ENCODE peak calls at places on chromosomes 3 and 15, in seven cellular contexts. L, H, X, W, P, C and D are unnamed samples. For H3K4me1, the result is how much of the 10 kb centered on the place peaks cover.

GRCh38 chr3:59885103-59885502 is 835.3 kb upstream of the CFAP20DC start:
- DNase-seq in L (no peak), W (no peak), H (no peak), X (no peak), P (no peak), C (no peak), D (no peak)

GRCh38 chr3:47884603-47885002 is 81.7 kb downstream of the DHX30 start:
- DNase-seq in H (no peak), X (no peak), L (no peak), W (no peak), C (peak), P (no peak), D (no peak)

GRCh38 chr3:168457973-168458539 is 362.3 kb upstream of the GOLIM4 start:
- DNase-seq in L (no peak), C (no peak), H (no peak), X (no peak), W (no peak), P (no peak), D (no peak)

GRCh38 chr3:177419904-177420601 is 222.8 kb upstream of the TBL1XR1 start:
- DNase-seq in H (peak), P (no peak), X (no peak), C (no peak), W (no peak), L (no peak), D (no peak)

GRCh38 chr3:190122198-190122771 is 1.6 kb upstream of the P3H2 start:
- DNase-seq in L (no peak), C (peak), H (peak), X (peak), W (no peak), P (no peak), D (peak)

GRCh38 chr3:53938645-53939044 is 47.0 kb upstream of the SELENOK start:
- DNase-seq in X (peak), C (peak), H (peak), L (peak), P (peak), W (peak), D (no peak)

GRCh38 chr15:99983894-99984293 is 250.7 kb upstream of the LYSMD4 start:
- DNase-seq in W (no peak), L (peak), H (no peak), C (no peak), P (peak), X (no peak), D (peak)

GRCh38 chr15:80643296-80643965 is 51.7 kb upstream of the ABHD17C start:
- DNase-seq in C (no peak), X (no peak), P (peak), W (no peak), L (no peak), H (no peak), D (no peak)

GRCh38 chr3:46666471-46666845 is 27.0 kb downstream of the ALS2CL start:
- DNase-seq in H (no peak), C (no peak), X (no peak), W (no peak), P (peak), L (peak), D (no peak)

GRCh38 chr3:52346623-52347530 is 30.8 kb downstream of the DNAH1 start:
- DNase-seq in L (no peak), W (no peak), H (no peak), P (no peak), C (no peak), X (peak), D (no peak)

GRCh38 chr15:84826369-84826823 is 9.2 kb downstream of the ALPK3 start:
- DNase-seq in L (peak), P (peak), X (no peak), C (peak), H (no peak), W (no peak), D (peak)

GRCh38 chr15:45456212-45457106 is 66.1 kb downstream of the SLC30A4 start:
- DNase-seq in P (no peak), X (peak), L (no peak), H (peak), C (peak), W (no peak), D (peak)

GRCh38 chr3:155556531-155556930 is 188.3 kb downstream of the PLCH1 start:
- DNase-seq in C (no peak), L (no peak), W (no peak), X (no peak), P (no peak), H (no peak), D (no peak)

GRCh38 chr15:59398220-59398619 is 25.5 kb upstream of the MYO1E start:
- DNase-seq in X (no peak), L (no peak), P (no peak), W (no peak), H (no peak), C (no peak), D (no peak)

GRCh38 chr15:68405426-68406250 is 26.3 kb downstream of the ITGA11 start:
- DNase-seq in P (peak), L (peak), W (no peak), X (no peak), C (no peak), H (no peak), D (no peak)

GRCh38 chr15:92846716-92847115 is 53.4 kb upstream of the CHD2 start:
- DNase-seq in X (peak), W (no peak), H (peak), P (no peak), C (no peak), L (no peak), D (no peak)

GRCh38 chr15:48242015-48242414 is 35.9 kb downstream of the SLC12A1 start:
- DNase-seq in P (no peak), X (no peak), C (no peak), W (no peak), H (no peak), L (no peak), D (no peak)

GRCh38 chr15:67176195-67176971 is 78.1 kb downstream of the AAGAB start:
- DNase-seq in X (no peak), H (peak), W (no peak), C (no peak), L (no peak), P (no peak), D (peak)

GRCh38 chr3:66153961-66154923 is 66.6 kb upstream of the SLC25A26 start:
- DNase-seq in W (no peak), X (peak), H (no peak), L (no peak), C (peak), P (no peak), D (no peak)

DNA sequence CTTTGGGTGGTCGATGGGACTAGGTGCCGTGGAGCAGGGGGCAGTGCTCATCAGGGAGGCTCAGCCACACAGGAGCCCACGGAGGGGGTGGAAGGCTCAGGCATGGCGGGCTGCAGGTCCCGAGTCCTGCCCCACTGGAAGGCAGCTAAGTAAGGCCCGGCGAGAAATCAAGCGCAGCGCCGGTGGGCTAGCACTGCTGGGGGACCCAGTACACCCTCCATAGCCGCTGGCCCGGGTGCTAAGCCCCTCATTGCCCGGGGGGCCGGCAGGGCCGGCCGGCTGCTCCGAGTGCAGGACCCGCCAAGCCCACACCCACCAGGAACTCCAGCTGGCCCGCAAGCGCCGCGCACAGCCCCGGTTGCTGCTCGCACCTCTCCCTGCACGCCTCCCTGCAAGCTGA is 19.1 kb downstream of the TP53BP1 start:
- DNase-seq in X (no peak), P (no peak), W (no peak), C (no peak), L (no peak), H (no peak), D (no peak)
- H3K4me2 ChIP-seq in X (no peak), P (no peak), W (no peak), C (no peak), L (no peak), H (no peak), D (no peak)

GRCh38 chr15:41968738-41969137 is 3.6 kb downstream of the EHD4 start:
- DNase-seq in H (no peak), L (no peak), X (no peak), W (no peak), C (no peak), P (no peak), D (no peak)
- H3K4me1 ChIP-seq in H (under half), L (under half), X (under half), W (under half), C (under half), P (under half), D (under half)

GRCh38 chr3:183862610-183863009 is 22.1 kb downstream of the PARL start:
- DNase-seq in C (no peak), W (no peak), P (no peak), H (no peak), X (no peak), L (no peak), D (no peak)
- H2AK5ac ChIP-seq in C (no peak), W (no peak), P (no peak), H (no peak), X (no peak), L (no peak), D (no peak)

GRCh38 chr3:71217640-71218222 is 365.8 kb downstream of the FOXP1 start:
- DNase-seq in H (no peak), P (no peak), X (no peak), L (no peak), W (no peak), C (peak), D (peak)

GRCh38 chr3:71215351-71215750 is 368.2 kb downstream of the FOXP1 start:
- DNase-seq in W (no peak), L (no peak), C (no peak), P (no peak), X (no peak), H (no peak), D (no peak)

GRCh38 chr3:71218508-71218907 is 365.0 kb downstream of the FOXP1 start:
- DNase-seq in W (no peak), L (no peak), P (no peak), H (no peak), X (no peak), C (no peak), D (no peak)

GRCh38 chr3:71214797-71215196 is 368.7 kb downstream of the FOXP1 start:
- DNase-seq in H (no peak), X (no peak), C (no peak), L (no peak), W (no peak), P (no peak), D (no peak)

GRCh38 chr3:71219744-71220638 is 363.5 kb downstream of the FOXP1 start:
- DNase-seq in P (no peak), W (no peak), X (no peak), L (no peak), C (no peak), H (no peak), D (no peak)
- H3K4me2 ChIP-seq in P (no peak), W (no peak), X (no peak), L (no peak), C (no peak), H (no peak), D (no peak)

GRCh38 chr3:152383136-152383606 is 114.4 kb downstream of the MBNL1 start:
- DNase-seq in L (no peak), H (no peak), X (no peak), C (no peak), W (no peak), P (no peak), D (no peak)
- H3K4me1 ChIP-seq in L (under half), H (under half), X (under half), C (under half), W (under half), P (under half), D (under half)

DNA sequence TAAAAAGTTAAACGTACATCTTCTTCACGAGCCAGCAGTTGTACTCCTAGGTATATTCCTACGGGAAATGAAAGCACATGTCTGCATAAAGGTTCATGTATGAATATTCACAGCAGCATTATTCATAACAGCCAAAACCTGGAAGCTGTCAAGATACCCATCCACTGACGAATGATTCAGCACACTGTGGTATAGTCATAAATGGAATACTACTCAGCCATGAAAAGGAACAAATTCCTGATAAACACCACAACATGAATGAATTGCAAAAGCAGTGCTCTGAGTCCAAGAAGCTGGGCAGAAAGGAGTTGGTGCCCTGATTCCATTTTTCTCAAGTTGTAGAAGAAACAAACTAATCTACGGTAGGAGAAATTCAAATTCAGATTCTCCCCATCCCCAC is 3.9 kb downstream of the TMEM43 start:
- DNase-seq in W (no peak), L (no peak), H (no peak), X (no peak), C (no peak), P (no peak), D (no peak)
- H2AK5ac ChIP-seq in W (no peak), L (no peak), H (no peak), X (no peak), C (no peak), P (no peak), D (no peak)

DNA sequence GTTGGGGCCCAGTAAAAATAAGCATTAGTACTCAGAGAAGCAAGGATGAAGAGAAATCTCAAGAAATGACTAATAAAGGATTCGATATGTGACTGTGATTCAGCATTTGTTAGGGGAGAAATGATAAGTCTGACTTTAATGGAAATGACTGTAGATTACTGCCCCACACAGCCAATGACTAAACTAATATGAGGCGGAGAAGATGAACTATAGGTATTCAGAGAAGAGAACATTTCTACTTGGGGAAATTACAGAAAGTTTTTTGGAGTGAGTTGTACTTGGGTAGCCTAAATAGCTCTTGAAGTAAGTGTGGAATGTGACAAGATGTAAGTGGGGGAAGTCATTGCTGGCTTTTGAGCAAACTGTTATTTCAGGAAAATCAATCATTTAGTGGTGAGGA is 380.0 kb downstream of the PDCD6IP start:
- DNase-seq in H (peak), W (no peak), C (peak), X (peak), P (no peak), L (no peak), D (no peak)
- H3K4me2 ChIP-seq in H (no peak), W (no peak), C (no peak), X (no peak), P (no peak), L (no peak), D (no peak)

GRCh38 chr15:55279100-55279745 is 10.4 kb downstream of the RAB27A start:
- DNase-seq in X (no peak), P (no peak), C (no peak), W (no peak), L (no peak), H (no peak), D (no peak)
- H3K4me1 ChIP-seq in X (under half), P (under half), C (under half), W (under half), L (under half), H (under half), D (under half)

GRCh38 chr3:127860223-127860622 is 37.9 kb upstream of the MGLL start:
- DNase-seq in W (no peak), H (no peak), C (no peak), P (no peak), L (no peak), X (no peak), D (peak)
- H2AK5ac ChIP-seq in W (no peak), H (no peak), C (no peak), P (no peak), L (no peak), X (no peak), D (no peak)

GRCh38 chr3:23402728-23403505 is 199.8 kb downstream of the UBE2E2 start:
- DNase-seq in L (no peak), H (no peak), P (no peak), X (no peak), W (no peak), C (no peak), D (no peak)
- H3K4me2 ChIP-seq in L (no peak), H (no peak), P (no peak), X (no peak), W (no peak), C (no peak), D (no peak)